ENCODE peak calls at places on chromosome 18, in nine cellular contexts. V, T, J, Z, G, C, U, A and M are unnamed samples.

GRCh38 chr18:9706081-9706935 is 1.8 kb upstream of the RAB31 start:
- DNase-seq in A (no peak), C (no peak), Z (no peak), T (no peak), V (no peak), U (peak), J (no peak), G (no peak), M (no peak)

GRCh38 chr18:34809697-34810096 is 99.6 kb downstream of the DTNA start:
- DNase-seq in J (no peak), U (peak), V (peak), C (no peak), T (peak), Z (no peak), G (no peak), A (peak), M (peak)

GRCh38 chr18:42028232-42028832 is 73.3 kb downstream of the PIK3C3 start:
- DNase-seq in A (peak), U (no peak), G (no peak), Z (no peak), T (no peak), C (peak), J (no peak), V (no peak), M (no peak)

GRCh38 chr18:61732854-61733253 is 160.0 kb downstream of the RNF152 start:
- DNase-seq in T (no peak), U (no peak), J (no peak), G (no peak), A (no peak), V (no peak), C (no peak), Z (no peak), M (no peak)

GRCh38 chr18:49757513-49758262 is 55.6 kb downstream of the ACAA2 start:
- DNase-seq in J (no peak), U (no peak), C (no peak), G (no peak), V (no peak), Z (no peak), A (peak), T (peak), M (no peak)

GRCh38 chr18:51021226-51021965 is 8.6 kb upstream of the SMAD4 start:
- DNase-seq in A (no peak), G (no peak), V (no peak), U (no peak), T (no peak), J (no peak), Z (no peak), C (no peak), M (no peak)

GRCh38 chr18:23243178-23243577 is 107.9 kb downstream of the CABLES1 start:
- DNase-seq in U (no peak), Z (no peak), J (no peak), T (no peak), A (no peak), G (no peak), C (peak), V (no peak), M (no peak)

GRCh38 chr18:50594931-50595330 is 35.0 kb downstream of the MAPK4 start:
- DNase-seq in A (no peak), J (no peak), G (no peak), C (no peak), Z (no peak), V (peak), U (no peak), T (no peak), M (no peak)

GRCh38 chr18:7950380-7951143 is 383.4 kb downstream of the PTPRM start:
- DNase-seq in G (peak), C (no peak), J (no peak), A (no peak), V (no peak), U (no peak), Z (no peak), T (peak), M (no peak)

GRCh38 chr18:55337908-55338521 is 250.0 kb downstream of the TCF4 start:
- DNase-seq in G (no peak), C (no peak), J (no peak), Z (no peak), T (no peak), A (no peak), V (no peak), U (peak), M (no peak)

GRCh38 chr18:63683152-63683551 is 19.6 kb upstream of the SERPINB11 start:
- DNase-seq in C (no peak), J (no peak), V (no peak), T (no peak), A (no peak), U (no peak), Z (peak), G (peak), M (no peak)

GRCh38 chr18:23237524-23238151 is 102.4 kb downstream of the CABLES1 start:
- DNase-seq in T (no peak), J (peak), V (peak), G (peak), Z (peak), A (no peak), U (peak), C (no peak), M (no peak)

GRCh38 chr18:22998336-22998735 is 65.2 kb downstream of the RBBP8 start:
- DNase-seq in Z (no peak), J (no peak), T (no peak), V (no peak), C (no peak), G (no peak), U (no peak), A (no peak), M (no peak)

GRCh38 chr18:49778826-49779465 is 34.4 kb downstream of the ACAA2 start:
- DNase-seq in T (no peak), Z (no peak), V (no peak), J (no peak), G (no peak), A (no peak), C (no peak), U (no peak), M (no peak)

GRCh38 chr18:42296723-42297122 is 341.7 kb downstream of the PIK3C3 start:
- DNase-seq in T (no peak), A (no peak), J (no peak), G (no peak), Z (no peak), V (no peak), C (no peak), U (no peak), M (no peak)

GRCh38 chr18:21741511-21742322 is 1.1 kb downstream of the MIB1 start:
- DNase-seq in G (peak), A (peak), V (peak), Z (peak), C (peak), J (no peak), U (peak), T (no peak), M (no peak)

GRCh38 chr18:7872569-7872968 is 305.5 kb downstream of the PTPRM start:
- DNase-seq in U (no peak), V (no peak), J (no peak), C (no peak), G (no peak), Z (no peak), A (peak), T (peak), M (no peak)

GRCh38 chr18:62863629-62864028 is 148.3 kb downstream of the PHLPP1 start:
- DNase-seq in T (peak), U (no peak), V (no peak), G (no peak), Z (no peak), A (no peak), J (no peak), C (no peak), M (no peak)

GRCh38 chr18:45571161-45571560 is 44.1 kb upstream of the SLC14A2 start:
- DNase-seq in C (no peak), U (no peak), Z (no peak), J (no peak), G (no peak), T (no peak), V (no peak), A (no peak), M (no peak)

GRCh38 chr18:77711096-77711495 is 461.4 kb downstream of the GALR1 start:
- DNase-seq in Z (no peak), J (no peak), G (no peak), U (no peak), T (no peak), V (no peak), C (no peak), A (no peak), M (no peak)

GRCh38 chr18:48545690-48546365 is 7.0 kb downstream of the CTIF start:
- DNase-seq in A (peak), T (no peak), Z (peak), U (peak), V (peak), C (peak), G (peak), J (no peak), M (no peak)
- H3K4me3 ChIP-seq in A (no peak), T (no peak), Z (no peak), U (no peak), V (no peak), C (no peak), G (no peak), J (no peak), M (no peak)

DNA sequence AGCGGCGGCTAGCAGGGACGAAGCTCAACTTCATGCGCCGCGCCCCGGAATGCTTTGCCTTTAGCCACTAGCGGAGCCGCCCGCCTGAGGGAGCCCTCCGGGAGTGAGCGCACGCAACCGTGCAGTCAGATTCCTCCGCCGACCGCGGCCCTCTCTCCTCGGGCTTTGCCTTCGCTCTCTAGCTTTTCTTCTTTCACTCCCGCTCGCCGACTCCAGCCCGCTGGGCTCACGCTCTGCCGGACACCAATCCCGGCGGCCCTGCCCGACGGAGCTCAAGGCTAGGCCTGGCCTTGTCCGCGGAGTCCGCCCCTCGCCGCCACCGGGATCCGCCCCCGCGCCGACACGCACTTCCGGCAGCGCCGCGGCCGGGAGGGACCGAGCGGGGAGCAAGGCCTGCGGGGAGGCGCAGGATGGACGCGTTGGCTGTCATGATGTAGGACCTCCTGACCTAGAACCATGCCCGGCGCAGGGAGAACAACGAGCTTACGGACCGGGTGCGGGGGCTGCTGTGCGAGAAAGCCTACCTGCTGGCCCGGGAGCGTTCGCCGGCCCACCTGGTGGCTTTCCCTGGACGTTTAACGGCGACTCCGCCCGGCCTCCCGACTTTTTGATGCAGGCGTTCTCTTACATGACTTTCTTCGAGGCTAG is 40.8 kb upstream of the AKAIN1 start:
- DNase-seq in T (no peak), C (peak), Z (peak), U (peak), G (peak), V (peak), A (peak), J (peak), M (peak)
- TF ChIP-seq POLR2AphosphoS5 in T (no peak), C (peak), Z (peak), U (peak), G (peak), V (peak), A (peak), J (peak), M (peak)

GRCh38 chr18:79911009-79911870 is 40.2 kb downstream of the SLC66A2 start:
- DNase-seq in Z (no peak), T (no peak), C (no peak), J (peak), G (no peak), V (peak), U (no peak), A (no peak), M (no peak)
- H3K4me3 ChIP-seq in Z (no peak), T (no peak), C (no peak), J (no peak), G (no peak), V (no peak), U (no peak), A (no peak), M (no peak)

DNA sequence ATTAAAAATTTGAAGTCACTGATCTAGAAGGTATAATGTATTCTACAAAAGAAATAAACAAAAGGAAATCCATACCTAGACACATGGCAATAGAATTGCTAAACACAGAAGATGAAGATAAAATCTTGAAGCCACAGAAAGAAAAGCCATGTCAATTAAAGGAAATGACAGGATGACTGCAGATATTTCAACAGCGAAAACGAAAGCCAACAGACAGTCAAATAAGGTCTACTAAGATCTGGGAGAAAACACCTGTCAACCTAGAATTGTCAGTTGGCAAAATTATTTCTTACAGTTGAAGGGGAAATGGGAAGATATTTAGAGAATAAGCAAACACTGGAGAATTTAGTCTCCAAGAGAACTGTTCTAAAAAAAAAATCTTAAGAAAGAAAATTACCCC is 39.2 kb downstream of the NETO1 start:
- DNase-seq in Z (no peak), C (no peak), U (no peak), V (no peak), J (no peak), G (no peak), A (no peak), T (no peak), M (no peak)
- TF ChIP-seq POLR2AphosphoS5 in Z (no peak), C (no peak), U (no peak), V (no peak), J (no peak), G (no peak), A (no peak), T (no peak), M (no peak)

GRCh38 chr18:72543362-72544055 is 633 bp downstream of the CBLN2 start:
- DNase-seq in U (no peak), V (no peak), J (no peak), G (no peak), Z (no peak), A (peak), T (no peak), C (no peak), M (no peak)
- H3K4me3 ChIP-seq in U (no peak), V (peak), J (no peak), G (peak), Z (peak), A (peak), T (no peak), C (no peak), M (peak)

DNA sequence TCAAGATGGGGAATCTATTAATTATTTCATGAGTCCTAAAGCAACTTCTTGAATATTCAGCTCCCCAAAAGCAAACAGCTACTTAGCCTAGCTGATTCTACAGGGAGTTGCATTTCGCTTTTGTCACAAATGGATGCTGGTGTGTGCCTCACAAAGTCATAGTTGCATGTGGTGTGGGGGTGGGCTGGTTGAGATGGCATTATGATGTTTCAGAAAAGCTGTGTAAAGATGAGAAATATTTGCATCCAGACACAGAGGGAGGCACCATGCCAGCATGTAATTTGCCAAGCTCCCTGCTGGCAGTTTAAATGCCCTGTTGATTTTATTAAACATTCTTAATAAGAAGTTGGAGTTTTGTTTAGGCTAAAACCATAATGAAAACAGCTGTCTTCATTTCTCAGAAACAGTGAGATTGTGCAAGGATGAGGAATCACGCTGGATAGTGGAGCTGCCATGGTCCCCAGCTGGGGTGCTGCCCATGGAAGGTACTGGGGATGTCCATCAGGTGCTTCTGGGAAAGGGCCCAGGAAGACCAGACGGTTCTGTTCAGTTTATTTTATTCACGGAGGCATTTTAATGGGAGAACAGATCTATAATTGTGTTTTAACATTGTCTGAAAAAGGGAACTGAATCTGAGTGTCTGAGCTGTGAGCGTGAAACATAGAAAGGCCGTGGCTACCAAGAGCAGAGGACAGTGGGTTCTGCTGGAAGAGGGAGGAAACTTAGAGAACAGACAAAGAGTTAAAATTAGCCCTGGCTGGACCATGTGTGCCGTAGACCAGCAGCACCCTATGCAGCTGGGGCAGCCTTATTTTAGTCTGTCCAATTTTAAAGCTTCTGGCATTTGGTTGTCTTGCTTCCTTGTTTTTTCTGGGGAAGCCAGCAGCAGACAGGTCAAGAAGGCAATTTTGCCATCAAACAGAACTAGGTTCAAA is 177.1 kb downstream of the FAM210A start:
- DNase-seq in Z (peak), G (no peak), A (no peak), T (no peak), U (no peak), J (no peak), C (no peak), V (no peak), M (no peak)
- TF ChIP-seq POLR2AphosphoS5 in Z (peak), G (no peak), A (no peak), T (no peak), U (peak), J (no peak), C (no peak), V (no peak), M (no peak)